ENCODE peak calls at places on chromosomes 13 and 19, in four cellular contexts. B is WTC11, Q is GM12878, X is HepG2. N is an unnamed sample.

GRCh38 chr19:50413531-50413930 is 5.2 kb upstream of the SPIB start:
- DNase-seq in B (no peak), Q (no peak), X (no peak), N (no peak)

GRCh38 chr19:33412617-33413425 is 39.3 kb downstream of the CEBPG start:
- DNase-seq in B (no peak), Q (no peak), X (no peak), N (no peak)

GRCh38 chr13:48829536-48829935 is 146.2 kb upstream of the FNDC3A start:
- DNase-seq in B (no peak), Q (no peak), X (no peak), N (no peak)

GRCh38 chr19:42270346-42271044 is 1.4 kb downstream of the CIC start:
- DNase-seq in B (no peak), Q (no peak), X (no peak), N (no peak)

GRCh38 chr19:42653841-42654240 is 59.1 kb upstream of the CEACAM8 start:
- DNase-seq in B (no peak), Q (no peak), X (no peak), N (no peak)

GRCh38 chr19:38816131-38816750 is 3.5 kb upstream of the LGALS4 start:
- DNase-seq in B (no peak), Q (no peak), X (no peak), N (no peak)

GRCh38 chr19:43789029-43789428 is 8.3 kb upstream of the KCNN4 start:
- DNase-seq in B (peak; percentile 56), Q (no peak), X (no peak), N (no peak)

GRCh38 chr19:4098493-4098892 is 25.4 kb downstream of the MAP2K2 start:
- DNase-seq in B (no peak), Q (no peak), X (no peak), N (no peak)

GRCh38 chr19:42601811-42602443 is 7.2 kb upstream of the CEACAM8 start:
- DNase-seq in B (peak; percentile 64), Q (no peak), X (peak; percentile 9), N (peak; percentile 27)

GRCh38 chr19:17086129-17086528 is 10.6 kb downstream of the MYO9B start:
- DNase-seq in B (no peak), Q (no peak), X (no peak), N (no peak)

GRCh38 chr19:55384576-55385235 is 614 bp upstream of the TMEM238 start:
- DNase-seq in B (no peak), Q (no peak), X (no peak), N (peak; percentile 72)

GRCh38 chr19:39174558-39175544 is 21.9 kb upstream of the NCCRP1 start:
- DNase-seq in B (no peak), Q (no peak), X (no peak), N (no peak)

GRCh38 chr19:32022946-32023832 is 322.2 kb upstream of the ZNF507 start:
- DNase-seq in B (no peak), Q (no peak), X (peak; percentile 18), N (no peak)
- TF ChIP-seq CBFB in B (no peak), Q (no peak), X (no peak), N (no peak)

GRCh38 chr13:72970956-72971355 is 87.8 kb upstream of the KLF5 start:
- DNase-seq in B (no peak), Q (no peak), X (no peak), N (no peak)
- TF ChIP-seq CBFB in B (no peak), Q (no peak), X (no peak), N (no peak)

GRCh38 chr19:13181747-13182388 is 31.7 kb downstream of the IER2 start:
- DNase-seq in B (no peak), Q (no peak), X (no peak), N (peak; percentile 27)
- TF ChIP-seq CBFB in B (no peak), Q (peak; percentile 68), X (no peak), N (no peak)

DNA sequence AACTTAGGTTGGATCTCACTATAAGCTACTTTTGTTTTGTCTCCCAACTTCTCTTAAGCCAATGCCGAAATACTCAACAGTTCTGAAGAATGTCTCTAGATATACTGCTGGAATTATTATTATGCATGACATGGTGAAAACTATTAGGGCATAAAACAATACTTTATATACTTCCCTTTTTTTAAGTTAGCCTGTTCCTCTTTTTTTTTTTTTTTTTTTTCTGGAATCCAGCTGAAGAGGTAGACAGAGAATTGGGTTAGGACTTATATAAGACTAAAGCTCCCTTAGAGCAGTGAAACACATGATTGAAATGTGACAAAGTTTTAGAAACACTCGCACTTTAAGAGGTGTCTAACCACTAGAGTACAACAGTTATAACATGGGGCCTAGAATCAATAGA is 850.9 kb upstream of the PCDH9 start:
- DNase-seq in B (no peak), Q (no peak), X (no peak), N (no peak)
- TF ChIP-seq CBFB in B (no peak), Q (no peak), X (no peak), N (no peak)